ENCODE peak calls at places on chromosomes 12 and 14, in nine cellular contexts. G is sigmoid colon, E is heart left ventricle, B is H1, O is breast epithelium, Z is H54, K is ovary, X is erythroblast, M is gastrocnemius medialis. R is an unnamed sample.

GRCh38 chr12:11171953-11172675 is 1.1 kb downstream of the SMIM10L1 start:
- DNase-seq in M (no peak), E (no peak), G (no peak), B (no peak), K (no peak), Z (no peak), O (no peak), X (peak), R (no peak)

GRCh38 chr12:21439347-21439746 is 1.9 kb downstream of the PYROXD1 start:
- DNase-seq in M (no peak), X (no peak), K (no peak), G (no peak), Z (no peak), B (no peak), O (no peak), E (no peak), R (no peak)

GRCh38 chr12:14403711-14404164 is 38.3 kb downstream of the ATF7IP start:
- DNase-seq in M (no peak), G (no peak), X (peak), E (no peak), K (no peak), O (no peak), Z (no peak), B (no peak), R (no peak)

GRCh38 chr14:36105401-36105800 is 71.1 kb downstream of the PTCSC3 start:
- DNase-seq in G (no peak), E (no peak), Z (no peak), X (no peak), O (no peak), K (no peak), B (no peak), M (no peak), R (no peak)

GRCh38 chr12:27969011-27969900 is 3.3 kb downstream of the PTHLH start:
- DNase-seq in B (no peak), E (peak), M (no peak), Z (no peak), O (no peak), K (no peak), X (peak), G (peak), R (no peak)

GRCh38 chr12:92363295-92364146 is 217.9 kb upstream of the BTG1 start:
- DNase-seq in M (peak), O (no peak), Z (no peak), E (peak), X (no peak), K (peak), B (no peak), G (peak), R (no peak)

GRCh38 chr12:89544730-89545184 is 18.9 kb upstream of the POC1B start:
- DNase-seq in K (peak), B (no peak), Z (no peak), O (peak), E (peak), M (peak), G (peak), X (peak), R (no peak)

GRCh38 chr14:59254911-59255545 is 66.6 kb downstream of the DAAM1 start:
- DNase-seq in G (peak), B (no peak), E (peak), M (peak), O (no peak), X (no peak), Z (no peak), K (no peak), R (no peak)

GRCh38 chr14:74362361-74362915 is 14.2 kb downstream of the VRTN start:
- DNase-seq in E (peak), O (peak), M (peak), X (peak), K (peak), G (peak), Z (peak), B (peak), R (peak)

GRCh38 chr12:67832155-67832554 is 157.1 kb upstream of the IFNG-AS1 start:
- DNase-seq in X (no peak), G (no peak), E (no peak), B (no peak), M (no peak), K (no peak), O (no peak), Z (no peak), R (no peak)

GRCh38 chr14:50040401-50040775 is 76.0 kb downstream of the VCPKMT start:
- DNase-seq in M (no peak), O (no peak), E (no peak), Z (peak), X (no peak), B (no peak), G (no peak), K (no peak), R (no peak)

GRCh38 chr12:64625243-64626077 is 15.2 kb downstream of the RASSF3 start:
- DNase-seq in O (peak), K (peak), B (no peak), Z (no peak), E (peak), M (peak), G (peak), X (peak), R (no peak)

GRCh38 chr12:87304406-87304805 is 724.8 kb downstream of the C12orf50 start:
- DNase-seq in K (no peak), B (no peak), M (no peak), X (no peak), O (no peak), E (no peak), Z (no peak), G (no peak), R (no peak)

GRCh38 chr12:49910331-49911212 is 6.9 kb upstream of the FAIM2 start:
- DNase-seq in B (no peak), K (no peak), G (no peak), M (no peak), E (no peak), X (no peak), O (no peak), Z (no peak), R (no peak)

GRCh38 chr14:104073764-104074163 is 11.7 kb upstream of the ASPG start:
- DNase-seq in O (no peak), X (no peak), K (no peak), B (no peak), E (no peak), Z (no peak), M (no peak), G (no peak), R (no peak)

GRCh38 chr12:46269429-46270241 is 792 bp upstream of the SLC38A1 start:
- DNase-seq in X (peak), O (peak), Z (no peak), K (no peak), B (no peak), M (no peak), E (no peak), G (no peak), R (peak)

GRCh38 chr12:132710062-132710421 is 600 bp upstream of the PGAM5 start:
- DNase-seq in Z (no peak), B (no peak), X (no peak), O (no peak), M (no peak), E (no peak), K (no peak), G (no peak), R (no peak)

GRCh38 chr12:3992945-3993344 is 119.7 kb upstream of the PARP11 start:
- DNase-seq in K (no peak), Z (no peak), E (no peak), B (no peak), X (no peak), M (no peak), G (no peak), O (no peak), R (no peak)

GRCh38 chr12:53201639-53202038 is 5.4 kb downstream of the ITGB7 start:
- DNase-seq in O (no peak), G (no peak), E (no peak), K (no peak), M (no peak), Z (no peak), X (no peak), B (no peak), R (no peak)

GRCh38 chr14:31268216-31268615 is 60.6 kb upstream of the HECTD1 start:
- DNase-seq in M (no peak), E (no peak), X (no peak), Z (no peak), G (no peak), B (no peak), O (no peak), K (no peak), R (no peak)

GRCh38 chr12:57044856-57045255 is 5.1 kb downstream of the MYO1A start:
- DNase-seq in B (no peak), Z (no peak), G (no peak), O (no peak), X (no peak), M (no peak), E (no peak), K (no peak), R (no peak)

GRCh38 chr12:49200882-49201594 is 12.2 kb upstream of the TUBA1A start:
- DNase-seq in K (no peak), Z (no peak), M (no peak), B (no peak), O (no peak), G (no peak), E (no peak), X (peak), R (peak)

GRCh38 chr14:45082420-45082819 is 1.5 kb upstream of the PRPF39 start:
- DNase-seq in B (no peak), X (no peak), K (no peak), Z (no peak), E (no peak), G (no peak), O (no peak), M (no peak), R (no peak)

GRCh38 chr14:45089813-45090212 is 5.9 kb downstream of the PRPF39 start:
- DNase-seq in M (no peak), Z (no peak), G (no peak), K (no peak), E (no peak), X (no peak), O (no peak), B (no peak), R (no peak)

GRCh38 chr14:45085004-45085403 is 1.1 kb downstream of the PRPF39 start:
- DNase-seq in X (peak), B (no peak), G (no peak), Z (no peak), E (no peak), M (no peak), K (no peak), O (no peak), R (no peak)

GRCh38 chr14:45083622-45083978 is 316 bp upstream of the PRPF39 start:
- DNase-seq in E (no peak), G (no peak), B (no peak), O (no peak), X (no peak), Z (no peak), K (no peak), M (no peak), R (no peak)

GRCh38 chr14:45083979-45084722 is at the start of gene PRPF39:
- DNase-seq in G (peak), E (peak), O (peak), K (peak), M (peak), Z (peak), B (peak), X (peak), R (peak)
- TF ChIP-seq POLR2A in G (peak), E (peak), O (peak), K (peak), M (peak), Z (peak), B (peak), X (peak), R (peak)

GRCh38 chr12:113297214-113297587 is 37.7 kb downstream of the SLC8B1 start:
- DNase-seq in B (no peak), O (no peak), K (no peak), M (no peak), G (no peak), X (no peak), E (no peak), Z (no peak), R (no peak)

GRCh38 chr12:113298472-113298817 is 36.5 kb downstream of the SLC8B1 start:
- DNase-seq in G (no peak), E (no peak), Z (no peak), K (peak), B (no peak), X (no peak), O (no peak), M (no peak), R (no peak)

GRCh38 chr12:113298861-113299545 is 35.9 kb downstream of the SLC8B1 start:
- DNase-seq in O (peak), M (peak), X (peak), K (peak), E (peak), G (no peak), B (no peak), Z (no peak), R (no peak)

GRCh38 chr12:113296557-113297213 is 38.2 kb downstream of the SLC8B1 start:
- DNase-seq in Z (no peak), E (no peak), K (no peak), M (no peak), B (no peak), X (no peak), O (no peak), G (no peak), R (no peak)

GRCh38 chr12:113297621-113298471 is 37.1 kb downstream of the SLC8B1 start:
- DNase-seq in E (no peak), K (no peak), B (no peak), Z (no peak), X (no peak), G (no peak), M (no peak), O (no peak), R (no peak)
- TF ChIP-seq POLR2A in E (no peak), K (no peak), B (no peak), Z (no peak), X (no peak), G (no peak), M (no peak), O (no peak), R (no peak)

DNA sequence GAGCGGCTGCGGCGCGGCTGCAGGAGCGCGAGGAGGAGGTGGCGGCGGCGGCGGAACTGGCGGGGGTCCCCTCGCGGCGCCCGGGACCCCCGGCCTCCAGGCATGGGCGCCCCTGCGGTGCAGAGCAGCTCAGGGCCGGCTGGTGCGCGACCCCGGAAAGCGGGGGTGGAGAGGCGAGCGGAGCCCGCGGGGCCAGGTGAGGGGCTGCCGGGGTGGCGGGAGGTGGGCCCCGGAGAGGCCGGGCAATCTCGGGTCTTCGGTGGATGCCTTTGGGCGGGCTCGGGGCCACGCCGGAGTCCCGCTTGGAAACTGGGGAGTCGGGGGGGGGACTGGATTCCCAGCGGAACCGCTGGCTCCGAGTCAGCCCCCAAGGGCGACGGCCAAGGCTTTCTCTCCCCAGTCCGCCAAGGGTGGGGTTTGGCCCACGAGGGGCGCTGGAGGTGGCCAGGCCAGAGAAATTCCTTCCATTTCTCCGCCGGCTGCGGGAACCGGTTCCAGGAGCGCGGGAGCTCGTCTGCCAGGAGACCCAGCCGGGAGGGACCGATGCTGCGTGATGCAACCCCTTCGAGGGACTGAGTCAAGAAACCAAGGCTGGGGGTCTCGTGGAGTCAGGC is 13.9 kb upstream of the NR4A1 start:
- DNase-seq in G (peak), X (no peak), K (peak), B (no peak), E (peak), M (peak), O (peak), Z (no peak), R (no peak)
- TF ChIP-seq POLR2A in G (no peak), X (no peak), K (peak), B (peak), E (no peak), M (no peak), O (no peak), Z (no peak), R (no peak)

GRCh38 chr12:104944252-104944651 is 13.8 kb downstream of the SLC41A2 start:
- DNase-seq in X (no peak), K (no peak), G (no peak), O (no peak), B (no peak), E (no peak), Z (no peak), M (no peak), R (no peak)
- TF ChIP-seq POLR2A in X (no peak), K (no peak), G (no peak), O (no peak), B (no peak), E (no peak), Z (no peak), M (no peak), R (no peak)

DNA sequence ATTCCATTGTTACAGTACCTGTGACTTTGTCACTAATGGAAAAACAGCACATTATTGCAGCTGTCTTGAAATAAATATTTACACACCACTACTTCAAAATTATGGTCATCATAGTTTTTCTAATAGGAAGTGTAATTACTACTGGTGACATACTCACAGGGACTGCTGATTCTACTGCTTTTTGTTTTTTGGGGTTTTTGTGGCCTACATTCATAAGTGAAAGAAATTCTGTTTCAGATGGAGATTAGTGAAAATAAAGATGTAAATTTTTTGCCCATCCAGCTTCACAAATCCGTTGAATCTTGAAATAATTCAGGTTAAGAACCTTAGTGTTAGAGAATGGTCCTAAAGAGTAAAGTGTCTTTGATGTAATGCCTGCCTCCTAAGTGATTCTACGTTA is 17.5 kb downstream of the KNTC1 start:
- DNase-seq in G (no peak), X (no peak), E (no peak), Z (no peak), O (no peak), M (no peak), K (no peak), B (no peak), R (no peak)
- TF ChIP-seq POLR2A in G (no peak), X (no peak), E (no peak), Z (no peak), O (no peak), M (no peak), K (no peak), B (no peak), R (no peak)

GRCh38 chr14:70595443-70596185 is 4.8 kb downstream of the MED6 start:
- DNase-seq in O (no peak), X (peak), Z (peak), G (no peak), K (no peak), M (no peak), B (no peak), E (peak), R (no peak)

GRCh38 chr14:70602254-70602653 is 1.8 kb upstream of the MED6 start:
- DNase-seq in M (no peak), G (no peak), X (no peak), O (no peak), Z (no peak), K (no peak), B (no peak), E (no peak), R (no peak)

GRCh38 chr14:70601162-70601561 is 707 bp upstream of the MED6 start:
- DNase-seq in K (no peak), O (no peak), Z (no peak), E (no peak), B (no peak), G (no peak), X (no peak), M (no peak), R (no peak)

GRCh38 chr14:70600382-70601157 is at the start of gene MED6:
- DNase-seq in M (peak), X (peak), G (peak), K (peak), B (peak), E (peak), O (peak), Z (peak), R (peak)
- TF ChIP-seq POLR2A in M (no peak), X (peak), G (no peak), K (peak), B (peak), E (no peak), O (peak), Z (no peak), R (peak)

GRCh38 chr12:75635606-75636444 is 124.4 kb upstream of the KRR1 start:
- DNase-seq in O (no peak), Z (peak), G (no peak), X (no peak), E (no peak), K (no peak), M (no peak), B (no peak), R (no peak)

GRCh38 chr12:75636607-75637006 is 125.2 kb upstream of the KRR1 start:
- DNase-seq in E (no peak), Z (no peak), X (no peak), M (no peak), K (no peak), O (no peak), G (no peak), B (no peak), R (no peak)

GRCh38 chr12:75632452-75632851 is 121.0 kb upstream of the KRR1 start:
- DNase-seq in K (no peak), X (no peak), G (no peak), E (no peak), M (no peak), B (no peak), O (no peak), Z (no peak), R (no peak)

GRCh38 chr12:75633789-75634188 is 122.4 kb upstream of the KRR1 start:
- DNase-seq in Z (no peak), M (no peak), B (no peak), K (no peak), E (no peak), X (no peak), O (no peak), G (no peak), R (no peak)

GRCh38 chr12:75634244-75635222 is 123.1 kb upstream of the KRR1 start:
- DNase-seq in Z (no peak), E (no peak), K (no peak), B (no peak), G (no peak), O (no peak), M (no peak), X (no peak), R (no peak)
- TF ChIP-seq POLR2A in Z (no peak), E (no peak), K (no peak), B (no peak), G (no peak), O (no peak), M (no peak), X (no peak), R (no peak)

DNA sequence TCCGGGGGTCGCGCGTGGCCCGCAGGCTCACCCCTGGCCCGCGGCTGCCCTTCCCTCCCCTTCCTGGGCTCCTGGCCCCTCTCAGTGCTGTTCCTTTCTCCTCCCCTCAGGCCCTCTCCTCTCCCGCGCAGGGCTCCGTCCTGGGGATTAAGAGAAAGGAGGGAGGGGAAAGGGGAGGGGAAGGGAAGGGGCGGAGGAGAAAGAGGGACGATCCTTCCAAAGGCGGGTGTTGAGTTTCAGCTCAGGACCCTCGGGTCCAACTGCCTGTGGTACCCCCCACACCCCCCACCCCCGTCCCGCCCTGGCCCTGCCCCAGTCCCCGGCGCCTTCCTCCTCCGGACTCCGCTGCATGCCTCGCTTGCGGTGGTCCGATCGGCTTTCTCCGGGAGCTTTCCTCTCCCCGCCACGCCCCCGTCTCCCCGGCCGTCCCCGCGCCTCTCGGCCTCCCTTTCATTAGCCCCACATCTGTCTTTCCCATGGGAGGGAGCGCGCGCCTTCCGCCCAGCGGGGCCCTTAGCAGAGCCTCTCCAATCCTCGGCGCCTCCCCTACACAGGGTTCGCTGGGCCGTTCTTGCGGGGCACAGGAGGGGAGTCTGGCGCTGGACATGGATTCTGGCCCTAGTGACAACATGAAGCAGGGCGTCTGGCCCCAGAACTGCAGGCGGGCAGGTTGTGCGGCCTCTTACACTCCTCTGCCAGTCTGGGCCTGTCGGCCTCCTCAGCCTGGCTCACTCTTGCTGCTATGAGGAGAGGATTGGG is 1.4 kb upstream of the EFS start:
- DNase-seq in Z (no peak), M (no peak), E (peak), G (peak), O (peak), K (peak), B (no peak), X (no peak), R (no peak)
- TF ChIP-seq POLR2A in Z (no peak), M (peak), E (peak), G (peak), O (peak), K (peak), B (peak), X (no peak), R (no peak)

R was measured in GM12891.